ENCODE peak calls at places on chromosome 2, in seven cellular contexts. P, G, M, V, A, H and B are unnamed samples.

GRCh38 chr2:10514287-10514686 is 66.2 kb upstream of the ODC1 start:
- DNase-seq in P (no peak), G (no peak), M (no peak), V (no peak), A (no peak), H (no peak), B (no peak)

GRCh38 chr2:1704606-1705556 is 39.4 kb downstream of the PXDN start:
- DNase-seq in P (no peak), G (no peak), M (peak), V (no peak), A (no peak), H (no peak), B (no peak)

GRCh38 chr2:10829304-10829703 is 16.7 kb upstream of the PDIA6 start:
- DNase-seq in P (no peak), G (no peak), M (no peak), V (no peak), A (peak), H (no peak), B (no peak)

GRCh38 chr2:79005211-79005610 is 20.3 kb upstream of the REG3G start:
- DNase-seq in P (no peak), G (no peak), M (no peak), V (no peak), A (no peak), H (no peak), B (no peak)

GRCh38 chr2:119484834-119485233 is 39.4 kb downstream of the SCTR start:
- DNase-seq in P (no peak), G (no peak), M (no peak), V (no peak), A (no peak), H (no peak), B (no peak)

GRCh38 chr2:8312861-8313768 is 368.7 kb upstream of the ID2 start:
- DNase-seq in P (peak), G (peak), M (peak), V (peak), A (no peak), H (no peak), B (no peak)

GRCh38 chr2:172790404-172790803 is 54.8 kb downstream of the RAPGEF4 start:
- DNase-seq in P (no peak), G (no peak), M (no peak), V (no peak), A (no peak), H (no peak), B (no peak)

GRCh38 chr2:238924496-238925195 is 76.8 kb downstream of the TWIST2 start:
- DNase-seq in P (no peak), G (no peak), M (no peak), V (no peak), A (peak), H (no peak), B (no peak)

GRCh38 chr2:120670371-120670770 is 65.3 kb upstream of the GLI2 start:
- DNase-seq in P (no peak), G (no peak), M (no peak), V (no peak), A (no peak), H (no peak), B (no peak)

GRCh38 chr2:113851640-113852039 is 38.2 kb upstream of the ACTR3 start:
- DNase-seq in P (no peak), G (no peak), M (peak), V (no peak), A (no peak), H (no peak), B (no peak)

GRCh38 chr2:9763356-9764152 is 79.7 kb upstream of the TAF1B start:
- DNase-seq in P (peak), G (no peak), M (peak), V (no peak), A (peak), H (no peak), B (no peak)

GRCh38 chr2:67510745-67511144 is 113.6 kb downstream of the ETAA1 start:
- DNase-seq in P (no peak), G (no peak), M (peak), V (no peak), A (no peak), H (no peak), B (no peak)

GRCh38 chr2:50391553-50391952 is 640.4 kb downstream of the NRXN1 start:
- DNase-seq in P (no peak), G (no peak), M (no peak), V (no peak), A (no peak), H (no peak), B (no peak)

GRCh38 chr2:64201086-64201627 is 56.9 kb upstream of the PELI1 start:
- DNase-seq in P (no peak), G (no peak), M (peak), V (no peak), A (no peak), H (no peak), B (no peak)

GRCh38 chr2:204608261-204608660 is 63.0 kb downstream of the PARD3B start:
- DNase-seq in P (no peak), G (no peak), M (peak), V (no peak), A (no peak), H (no peak), B (no peak)

GRCh38 chr2:26054598-26055348 is 20.9 kb downstream of the RAB10 start:
- DNase-seq in P (no peak), G (no peak), M (peak), V (no peak), A (no peak), H (no peak), B (no peak)

GRCh38 chr2:40403233-40403841 is 48.6 kb downstream of the SLC8A1 start:
- DNase-seq in P (no peak), G (no peak), M (peak), V (no peak), A (no peak), H (no peak), B (no peak)

GRCh38 chr2:174327958-174328308 is 6.8 kb upstream of the SP9 start:
- DNase-seq in P (no peak), G (no peak), M (peak), V (no peak), A (no peak), H (no peak), B (no peak)

GRCh38 chr2:143965493-143966164 is 554.3 kb downstream of the ZEB2 start:
- DNase-seq in P (no peak), G (no peak), M (no peak), V (no peak), A (no peak), H (no peak), B (no peak)

GRCh38 chr2:115165529-115166109 is 723.2 kb downstream of the DPP10 start:
- DNase-seq in P (peak), G (peak), M (peak), V (peak), A (no peak), H (no peak), B (peak)

GRCh38 chr2:23386422-23387220 is 1.6 kb downstream of the KLHL29 start:
- DNase-seq in P (no peak), G (peak), M (peak), V (peak), A (no peak), H (peak), B (peak)

GRCh38 chr2:138829326-138829725 is 49.1 kb upstream of the NXPH2 start:
- DNase-seq in P (peak), G (peak), M (no peak), V (peak), A (no peak), H (peak), B (peak)

GRCh38 chr2:120932881-120933280 is 197.2 kb downstream of the GLI2 start:
- DNase-seq in P (no peak), G (no peak), M (no peak), V (no peak), A (no peak), H (no peak), B (no peak)

GRCh38 chr2:102619414-102620319 is at the start of gene SLC9A2:
- DNase-seq in P (peak), G (peak), M (peak), V (no peak), A (no peak), H (peak), B (no peak)

GRCh38 chr2:226012116-226012515 is 612.6 kb downstream of the NYAP2 start:
- DNase-seq in P (no peak), G (no peak), M (no peak), V (no peak), A (no peak), H (no peak), B (no peak)

GRCh38 chr2:156320491-156320896 is 12.0 kb downstream of the NR4A2 start:
- DNase-seq in P (peak), G (no peak), M (peak), V (no peak), A (no peak), H (peak), B (no peak)

GRCh38 chr2:30446602-30447148 is 371 bp upstream of the LCLAT1 start:
- DNase-seq in P (no peak), G (no peak), M (peak), V (no peak), A (no peak), H (no peak), B (no peak)

GRCh38 chr2:205948883-205949282 is 137.1 kb downstream of the INO80D start:
- DNase-seq in P (no peak), G (no peak), M (no peak), V (no peak), A (no peak), H (no peak), B (peak)

GRCh38 chr2:96321230-96322103 is 3.6 kb upstream of the ITPRIPL1 start:
- DNase-seq in P (peak), G (peak), M (peak), V (peak), A (peak), H (peak), B (peak)

GRCh38 chr2:23549051-23549450 is 164.1 kb downstream of the KLHL29 start:
- DNase-seq in P (no peak), G (no peak), M (peak), V (peak), A (no peak), H (no peak), B (peak)

GRCh38 chr2:2530334-2530733 is 199.3 kb upstream of the MYT1L start:
- DNase-seq in P (no peak), G (no peak), M (no peak), V (no peak), A (no peak), H (no peak), B (no peak)

GRCh38 chr2:27085670-27086089 is 892 bp upstream of the KHK start:
- DNase-seq in P (peak), G (peak), M (peak), V (peak), A (peak), H (peak), B (peak)